ENCODE peak calls at places on chromosomes 12 and 14, in four cellular contexts. One of them, this sample, is unnamed.

GRCh38 chr14:103713304-103714062 is 1.8 kb downstream of the XRCC3 start:
- DNase-seq in NCI-H187 treated with DMSO at 0.1 percent for 48 hours: no peak
- DNase-seq in T-helper 2 cell: no peak
- DNase-seq in adipocyte: no peak
- DNase-seq in this sample: no peak

GRCh38 chr14:59265808-59266207 is 77.3 kb downstream of the DAAM1 start:
- DNase-seq in NCI-H187 treated with DMSO at 0.1 percent for 48 hours: no peak
- DNase-seq in T-helper 2 cell: no peak
- DNase-seq in adipocyte: no peak
- DNase-seq in this sample: no peak

GRCh38 chr12:92538970-92539749 is 163.6 kb upstream of the PLEKHG7 start:
- DNase-seq in NCI-H187 treated with DMSO at 0.1 percent for 48 hours: no peak
- DNase-seq in T-helper 2 cell: no peak
- DNase-seq in adipocyte: peak; percentile 61
- DNase-seq in this sample: no peak

GRCh38 chr12:110355080-110355479 is 48.4 kb downstream of the ANAPC7 start:
- DNase-seq in NCI-H187 treated with DMSO at 0.1 percent for 48 hours: no peak
- DNase-seq in T-helper 2 cell: no peak
- DNase-seq in adipocyte: peak; percentile 21
- DNase-seq in this sample: no peak

GRCh38 chr12:124498178-124498869 is 69.1 kb downstream of the NCOR2 start:
- DNase-seq in NCI-H187 treated with DMSO at 0.1 percent for 48 hours: no peak
- DNase-seq in T-helper 2 cell: no peak
- DNase-seq in adipocyte: peak; percentile 49
- DNase-seq in this sample: no peak

GRCh38 chr12:49961111-49961922 is at the start of gene AQP5:
- DNase-seq in NCI-H187 treated with DMSO at 0.1 percent for 48 hours: no peak
- DNase-seq in T-helper 2 cell: no peak
- DNase-seq in adipocyte: peak; percentile 24
- DNase-seq in this sample: no peak

GRCh38 chr14:67941456-67942018 is 122.0 kb downstream of the RAD51B start:
- DNase-seq in NCI-H187 treated with DMSO at 0.1 percent for 48 hours: no peak
- DNase-seq in T-helper 2 cell: no peak
- DNase-seq in adipocyte: peak; percentile 82
- DNase-seq in this sample: no peak

GRCh38 chr12:524167-524951 is 64.6 kb downstream of the B4GALNT3 start:
- DNase-seq in NCI-H187 treated with DMSO at 0.1 percent for 48 hours: no peak
- DNase-seq in T-helper 2 cell: no peak
- DNase-seq in adipocyte: no peak
- DNase-seq in this sample: no peak

GRCh38 chr14:30440986-30441385 is 118.0 kb upstream of the G2E3 start:
- DNase-seq in NCI-H187 treated with DMSO at 0.1 percent for 48 hours: no peak
- DNase-seq in T-helper 2 cell: no peak
- DNase-seq in adipocyte: peak; percentile 1
- DNase-seq in this sample: no peak

GRCh38 chr12:60259241-60259640 is 663.4 kb downstream of the SLC16A7 start:
- DNase-seq in NCI-H187 treated with DMSO at 0.1 percent for 48 hours: no peak
- DNase-seq in T-helper 2 cell: no peak
- DNase-seq in adipocyte: no peak
- DNase-seq in this sample: no peak

GRCh38 chr12:3263282-3263681 is 186.1 kb downstream of the TSPAN9 start:
- DNase-seq in NCI-H187 treated with DMSO at 0.1 percent for 48 hours: no peak
- DNase-seq in T-helper 2 cell: no peak
- DNase-seq in adipocyte: no peak
- DNase-seq in this sample: no peak

GRCh38 chr12:54299515-54300266 is 1.1 kb downstream of the NFE2 start:
- DNase-seq in NCI-H187 treated with DMSO at 0.1 percent for 48 hours: no peak
- DNase-seq in T-helper 2 cell: no peak
- DNase-seq in adipocyte: peak; percentile 43
- DNase-seq in this sample: no peak

GRCh38 chr14:53953002-53953827 is 3.4 kb downstream of the BMP4 start:
- DNase-seq in NCI-H187 treated with DMSO at 0.1 percent for 48 hours: peak; percentile 28
- DNase-seq in T-helper 2 cell: no peak
- DNase-seq in adipocyte: peak; percentile 94
- DNase-seq in this sample: no peak

GRCh38 chr12:116839287-116839830 is 41.9 kb downstream of the HRK start:
- DNase-seq in NCI-H187 treated with DMSO at 0.1 percent for 48 hours: no peak
- DNase-seq in T-helper 2 cell: no peak
- DNase-seq in adipocyte: no peak
- DNase-seq in this sample: no peak

GRCh38 chr12:50175716-50176026 is 8.5 kb upstream of the CERS5 start:
- DNase-seq in NCI-H187 treated with DMSO at 0.1 percent for 48 hours: no peak
- DNase-seq in T-helper 2 cell: no peak
- DNase-seq in adipocyte: no peak
- DNase-seq in this sample: no peak

GRCh38 chr14:80325688-80326087 is 114.4 kb upstream of the DIO2 start:
- DNase-seq in NCI-H187 treated with DMSO at 0.1 percent for 48 hours: peak; percentile 27
- DNase-seq in T-helper 2 cell: no peak
- DNase-seq in adipocyte: no peak
- DNase-seq in this sample: no peak

GRCh38 chr12:52058631-52059324 is 7.5 kb downstream of the NR4A1 start:
- DNase-seq in NCI-H187 treated with DMSO at 0.1 percent for 48 hours: no peak
- DNase-seq in T-helper 2 cell: no peak
- DNase-seq in adipocyte: no peak
- DNase-seq in this sample: peak; percentile 28

GRCh38 chr14:65940056-65940735 is 527.7 kb downstream of the FUT8 start:
- DNase-seq in NCI-H187 treated with DMSO at 0.1 percent for 48 hours: no peak
- DNase-seq in T-helper 2 cell: no peak
- DNase-seq in adipocyte: no peak
- DNase-seq in this sample: no peak

GRCh38 chr12:23197266-23197665 is 572.3 kb downstream of the ETNK1 start:
- DNase-seq in NCI-H187 treated with DMSO at 0.1 percent for 48 hours: no peak
- DNase-seq in T-helper 2 cell: no peak
- DNase-seq in adipocyte: no peak
- DNase-seq in this sample: no peak

GRCh38 chr12:49335118-49335954 is 1.7 kb downstream of the C1QL4 start:
- DNase-seq in NCI-H187 treated with DMSO at 0.1 percent for 48 hours: no peak
- DNase-seq in T-helper 2 cell: no peak
- DNase-seq in adipocyte: no peak
- DNase-seq in this sample: no peak

GRCh38 chr12:55671746-55672145 is 35.1 kb downstream of the OR10P1 start:
- DNase-seq in NCI-H187 treated with DMSO at 0.1 percent for 48 hours: no peak
- DNase-seq in T-helper 2 cell: no peak
- DNase-seq in adipocyte: no peak
- DNase-seq in this sample: no peak

GRCh38 chr14:61334197-61334701 is 12.9 kb downstream of the PRKCH start:
- DNase-seq in NCI-H187 treated with DMSO at 0.1 percent for 48 hours: no peak
- DNase-seq in T-helper 2 cell: no peak
- DNase-seq in adipocyte: no peak
- DNase-seq in this sample: no peak

GRCh38 chr14:53952533-53952932 is 4.1 kb downstream of the BMP4 start:
- DNase-seq in NCI-H187 treated with DMSO at 0.1 percent for 48 hours: no peak
- DNase-seq in T-helper 2 cell: no peak
- DNase-seq in adipocyte: peak; percentile 48
- DNase-seq in this sample: no peak

GRCh38 chr12:53948650-53949593 is 5.8 kb upstream of the HOXC12 start:
- DNase-seq in NCI-H187 treated with DMSO at 0.1 percent for 48 hours: no peak
- DNase-seq in T-helper 2 cell: no peak
- DNase-seq in adipocyte: no peak
- DNase-seq in this sample: no peak

GRCh38 chr12:95201056-95201670 is 16.1 kb downstream of the FGD6 start:
- DNase-seq in NCI-H187 treated with DMSO at 0.1 percent for 48 hours: no peak
- DNase-seq in T-helper 2 cell: no peak
- DNase-seq in adipocyte: peak; percentile 39
- DNase-seq in this sample: no peak

GRCh38 chr14:99035268-99035667 is 236.7 kb downstream of the BCL11B start:
- DNase-seq in NCI-H187 treated with DMSO at 0.1 percent for 48 hours: no peak
- DNase-seq in T-helper 2 cell: no peak
- DNase-seq in adipocyte: peak; percentile 47
- DNase-seq in this sample: no peak

GRCh38 chr12:96073346-96074336 is 38.3 kb upstream of the LTA4H start:
- DNase-seq in NCI-H187 treated with DMSO at 0.1 percent for 48 hours: peak; percentile 10
- DNase-seq in T-helper 2 cell: no peak
- DNase-seq in adipocyte: peak; percentile 8
- DNase-seq in this sample: peak; percentile 39

GRCh38 chr12:105280966-105281693 is 45.2 kb upstream of the APPL2 start:
- DNase-seq in NCI-H187 treated with DMSO at 0.1 percent for 48 hours: no peak
- DNase-seq in T-helper 2 cell: no peak
- DNase-seq in adipocyte: no peak
- DNase-seq in this sample: no peak